ENCODE peak calls at places on chromosomes 2 and 18, in seven cellular contexts. One of them, this sample, is unnamed.

GRCh38 chr2:237471457-237472186 is 15.4 kb upstream of the MLPH start:
- DNase-seq in esophagus squamous epithelium: no peak
- DNase-seq in neural progenitor cell: peak; percentile 71
- DNase-seq in right lobe of liver: no peak
- DNase-seq in CD8-positive, alpha-beta T cell: peak; percentile 67
- DNase-seq in IMR-90: peak; percentile 68
- DNase-seq in upper lobe of right lung: peak; percentile 84
- DNase-seq in this sample: peak; percentile 64

GRCh38 chr18:48953096-48953706 is 2.4 kb upstream of the SMAD7 start:
- DNase-seq in esophagus squamous epithelium: no peak
- DNase-seq in neural progenitor cell: no peak
- DNase-seq in right lobe of liver: no peak
- DNase-seq in CD8-positive, alpha-beta T cell: no peak
- DNase-seq in IMR-90: no peak
- DNase-seq in upper lobe of right lung: no peak
- DNase-seq in this sample: no peak

GRCh38 chr2:13003500-13003899 is 286.8 kb downstream of the TRIB2 start:
- DNase-seq in esophagus squamous epithelium: no peak
- DNase-seq in neural progenitor cell: no peak
- DNase-seq in right lobe of liver: no peak
- DNase-seq in CD8-positive, alpha-beta T cell: no peak
- DNase-seq in IMR-90: no peak
- DNase-seq in upper lobe of right lung: no peak
- DNase-seq in this sample: peak; percentile 40

GRCh38 chr2:195413944-195414343 is 243.1 kb upstream of the SLC39A10 start:
- DNase-seq in esophagus squamous epithelium: no peak
- DNase-seq in neural progenitor cell: no peak
- DNase-seq in right lobe of liver: no peak
- DNase-seq in CD8-positive, alpha-beta T cell: no peak
- DNase-seq in IMR-90: no peak
- DNase-seq in upper lobe of right lung: no peak
- DNase-seq in this sample: no peak

GRCh38 chr18:32773187-32773712 is 427 bp upstream of the KLHL14 start:
- DNase-seq in esophagus squamous epithelium: no peak
- DNase-seq in neural progenitor cell: no peak
- DNase-seq in right lobe of liver: no peak
- DNase-seq in CD8-positive, alpha-beta T cell: no peak
- DNase-seq in IMR-90: no peak
- DNase-seq in upper lobe of right lung: no peak
- DNase-seq in this sample: no peak

GRCh38 chr2:1049691-1050090 is 99.0 kb downstream of the SNTG2 start:
- DNase-seq in esophagus squamous epithelium: no peak
- DNase-seq in neural progenitor cell: no peak
- DNase-seq in right lobe of liver: no peak
- DNase-seq in CD8-positive, alpha-beta T cell: no peak
- DNase-seq in IMR-90: peak; percentile 70
- DNase-seq in upper lobe of right lung: no peak
- DNase-seq in this sample: peak; percentile 72

GRCh38 chr2:49265471-49265870 is 111.2 kb upstream of the FSHR start:
- DNase-seq in esophagus squamous epithelium: no peak
- DNase-seq in neural progenitor cell: no peak
- DNase-seq in right lobe of liver: no peak
- DNase-seq in CD8-positive, alpha-beta T cell: no peak
- DNase-seq in IMR-90: no peak
- DNase-seq in upper lobe of right lung: no peak
- DNase-seq in this sample: no peak

GRCh38 chr2:86301711-86302202 is 35.7 kb downstream of the REEP1 start:
- DNase-seq in esophagus squamous epithelium: no peak
- DNase-seq in neural progenitor cell: peak; percentile 39
- DNase-seq in right lobe of liver: no peak
- DNase-seq in CD8-positive, alpha-beta T cell: no peak
- DNase-seq in IMR-90: no peak
- DNase-seq in upper lobe of right lung: peak; percentile 28
- DNase-seq in this sample: no peak

GRCh38 chr18:45642802-45643201 is 27.5 kb downstream of the SLC14A2 start:
- DNase-seq in esophagus squamous epithelium: no peak
- DNase-seq in neural progenitor cell: no peak
- DNase-seq in right lobe of liver: no peak
- DNase-seq in CD8-positive, alpha-beta T cell: no peak
- DNase-seq in IMR-90: no peak
- DNase-seq in upper lobe of right lung: no peak
- DNase-seq in this sample: no peak

GRCh38 chr18:59996370-59996966 is 96.7 kb downstream of the PMAIP1 start:
- DNase-seq in esophagus squamous epithelium: no peak
- DNase-seq in neural progenitor cell: peak; percentile 54
- DNase-seq in right lobe of liver: no peak
- DNase-seq in CD8-positive, alpha-beta T cell: no peak
- DNase-seq in IMR-90: peak; percentile 57
- DNase-seq in upper lobe of right lung: no peak
- DNase-seq in this sample: peak; percentile 52

GRCh38 chr2:101528501-101528900 is 53.6 kb upstream of the RFX8 start:
- DNase-seq in esophagus squamous epithelium: no peak
- DNase-seq in neural progenitor cell: peak; percentile 34
- DNase-seq in right lobe of liver: no peak
- DNase-seq in CD8-positive, alpha-beta T cell: no peak
- DNase-seq in IMR-90: no peak
- DNase-seq in upper lobe of right lung: no peak
- DNase-seq in this sample: no peak

GRCh38 chr2:206701952-206702630 is 16.1 kb downstream of the DYTN start:
- DNase-seq in esophagus squamous epithelium: no peak
- DNase-seq in neural progenitor cell: no peak
- DNase-seq in right lobe of liver: no peak
- DNase-seq in CD8-positive, alpha-beta T cell: no peak
- DNase-seq in IMR-90: no peak
- DNase-seq in upper lobe of right lung: no peak
- DNase-seq in this sample: no peak

DNA sequence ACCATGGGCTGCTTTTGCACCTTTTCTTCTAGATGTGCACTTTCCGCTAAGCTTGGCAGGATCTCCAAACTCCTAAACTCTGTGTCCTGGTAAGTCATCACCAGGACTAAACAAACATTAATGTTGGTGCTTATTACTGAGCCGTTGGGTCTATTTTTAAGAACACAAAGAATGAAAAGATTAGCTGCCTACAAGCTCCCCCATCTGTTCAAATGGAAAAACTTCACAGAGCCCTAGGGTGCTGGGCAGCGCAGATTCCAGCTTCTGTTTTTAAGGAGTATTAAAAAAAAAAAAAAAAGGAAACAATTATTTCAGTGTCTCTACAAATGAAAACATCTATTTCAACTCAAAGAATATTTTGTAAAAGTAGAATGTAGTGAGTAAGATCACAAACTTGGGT is 97.8 kb upstream of the AQP4 start:
- DNase-seq in esophagus squamous epithelium: no peak
- DNase-seq in neural progenitor cell: no peak
- DNase-seq in right lobe of liver: no peak
- DNase-seq in CD8-positive, alpha-beta T cell: no peak
- DNase-seq in IMR-90: no peak
- DNase-seq in upper lobe of right lung: no peak
- DNase-seq in this sample: no peak
- TF ChIP-seq CTCF in esophagus squamous epithelium: no peak
- TF ChIP-seq CTCF in neural progenitor cell: peak; percentile 47
- TF ChIP-seq CTCF in right lobe of liver: peak; percentile 33
- TF ChIP-seq CTCF in CD8-positive, alpha-beta T cell: no peak
- TF ChIP-seq CTCF in IMR-90: no peak
- TF ChIP-seq CTCF in upper lobe of right lung: peak; percentile 49
- TF ChIP-seq CTCF in this sample: peak; percentile 12

DNA sequence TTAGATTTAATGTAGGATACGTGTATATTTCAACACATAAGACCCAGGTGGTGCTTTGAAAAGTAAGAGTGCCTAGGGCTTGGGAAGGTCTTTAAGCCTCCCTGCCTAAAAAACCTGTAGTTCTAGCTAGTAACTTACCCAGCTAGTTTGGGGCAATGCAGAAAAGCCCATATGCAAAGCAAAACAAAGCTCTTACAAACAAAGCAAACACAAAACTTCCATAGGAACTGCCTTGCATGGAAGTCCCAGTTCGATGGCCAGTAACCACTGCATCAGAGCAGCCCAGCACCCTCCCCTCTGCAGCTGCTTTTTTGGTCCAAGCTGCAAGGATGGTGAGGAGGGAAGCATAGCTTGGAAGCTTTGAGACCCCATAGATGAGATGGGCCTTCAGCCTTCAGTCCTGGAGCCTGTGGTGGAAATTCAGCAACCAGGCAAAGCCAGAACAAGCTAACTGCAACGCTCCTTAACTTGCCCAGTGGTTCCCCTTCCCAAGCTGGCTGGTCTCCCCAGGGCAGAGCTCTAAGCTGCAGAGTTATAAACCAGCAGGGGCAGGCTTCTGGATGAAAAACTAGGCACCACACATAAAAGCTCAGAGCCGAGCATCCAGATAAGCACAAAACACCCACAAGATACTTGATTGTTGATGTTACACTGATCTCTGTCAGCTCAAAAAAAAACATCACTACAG is 16.2 kb downstream of the C2orf76 start:
- DNase-seq in esophagus squamous epithelium: no peak
- DNase-seq in neural progenitor cell: peak; percentile 45
- DNase-seq in right lobe of liver: no peak
- DNase-seq in CD8-positive, alpha-beta T cell: no peak
- DNase-seq in IMR-90: no peak
- DNase-seq in upper lobe of right lung: no peak
- DNase-seq in this sample: no peak
- TF ChIP-seq CTCF in esophagus squamous epithelium: no peak
- TF ChIP-seq CTCF in neural progenitor cell: peak; percentile 38
- TF ChIP-seq CTCF in right lobe of liver: no peak
- TF ChIP-seq CTCF in CD8-positive, alpha-beta T cell: no peak
- TF ChIP-seq CTCF in IMR-90: no peak
- TF ChIP-seq CTCF in upper lobe of right lung: no peak
- TF ChIP-seq CTCF in this sample: no peak

GRCh38 chr2:102992607-102993006 is 230.8 kb downstream of the TMEM182 start:
- DNase-seq in esophagus squamous epithelium: no peak
- DNase-seq in neural progenitor cell: no peak
- DNase-seq in right lobe of liver: no peak
- DNase-seq in CD8-positive, alpha-beta T cell: no peak
- DNase-seq in IMR-90: no peak
- DNase-seq in upper lobe of right lung: no peak
- DNase-seq in this sample: no peak
- TF ChIP-seq CTCF in esophagus squamous epithelium: no peak
- TF ChIP-seq CTCF in neural progenitor cell: no peak
- TF ChIP-seq CTCF in right lobe of liver: no peak
- TF ChIP-seq CTCF in CD8-positive, alpha-beta T cell: no peak
- TF ChIP-seq CTCF in IMR-90: no peak
- TF ChIP-seq CTCF in upper lobe of right lung: no peak
- TF ChIP-seq CTCF in this sample: no peak

DNA sequence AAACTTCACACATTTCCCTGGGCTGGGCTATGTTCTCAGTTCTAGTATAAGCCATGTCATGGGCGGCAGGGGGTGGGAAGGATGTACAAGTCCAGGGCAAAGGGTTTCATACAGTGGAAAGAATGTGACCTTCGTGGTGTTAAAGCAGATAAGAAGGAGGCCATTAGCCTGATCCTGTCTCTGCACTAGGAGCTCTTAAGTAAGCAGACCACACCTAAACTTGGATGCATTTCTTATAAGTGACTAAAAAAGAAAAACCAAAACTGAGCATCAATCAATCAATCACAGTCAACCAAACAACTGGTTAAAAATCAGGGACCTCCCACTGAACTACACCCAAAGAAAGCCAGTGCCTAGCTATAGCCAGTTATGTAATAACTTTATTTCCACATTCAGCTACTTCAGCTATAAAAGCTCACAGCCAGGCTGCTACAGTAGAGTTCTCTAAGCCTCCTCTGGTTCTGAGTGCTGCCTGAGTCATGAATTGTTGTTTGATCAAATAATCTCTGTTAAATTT is 46.8 kb upstream of the RIOK3 start:
- DNase-seq in esophagus squamous epithelium: no peak
- DNase-seq in neural progenitor cell: no peak
- DNase-seq in right lobe of liver: no peak
- DNase-seq in CD8-positive, alpha-beta T cell: no peak
- DNase-seq in IMR-90: peak; percentile 40
- DNase-seq in upper lobe of right lung: no peak
- DNase-seq in this sample: peak; percentile 16
- TF ChIP-seq CTCF in esophagus squamous epithelium: no peak
- TF ChIP-seq CTCF in neural progenitor cell: no peak
- TF ChIP-seq CTCF in right lobe of liver: no peak
- TF ChIP-seq CTCF in CD8-positive, alpha-beta T cell: no peak
- TF ChIP-seq CTCF in IMR-90: no peak
- TF ChIP-seq CTCF in upper lobe of right lung: no peak
- TF ChIP-seq CTCF in this sample: no peak

GRCh38 chr2:23492337-23492675 is 107.3 kb downstream of the KLHL29 start:
- DNase-seq in esophagus squamous epithelium: no peak
- DNase-seq in neural progenitor cell: no peak
- DNase-seq in right lobe of liver: peak; percentile 21
- DNase-seq in CD8-positive, alpha-beta T cell: no peak
- DNase-seq in IMR-90: no peak
- DNase-seq in upper lobe of right lung: no peak
- DNase-seq in this sample: no peak
- TF ChIP-seq CTCF in esophagus squamous epithelium: no peak
- TF ChIP-seq CTCF in neural progenitor cell: no peak
- TF ChIP-seq CTCF in right lobe of liver: no peak
- TF ChIP-seq CTCF in CD8-positive, alpha-beta T cell: no peak
- TF ChIP-seq CTCF in IMR-90: no peak
- TF ChIP-seq CTCF in upper lobe of right lung: no peak
- TF ChIP-seq CTCF in this sample: no peak

This sample was measured in HFFc6.